ENCODE peak calls at places on chromosomes 1 and 21, in four cellular contexts. S is stimulated activated CD4-positive, alpha-beta T cell treated with anti-CD3 and anti-CD28 coated beads, Interleukin-2, amount 100 ng/mL, for 48 hours; O is T1000; H is NCI-H2081. R is an unnamed sample.

GRCh38 chr1:47181955-47182680 is 7.7 kb downstream of the PDZK1IP1 start:
- DNase-seq in S (no peak), H (no peak), O (no peak), R (no peak)

GRCh38 chr1:21329209-21329844 is 39.1 kb upstream of the ECE1 start:
- DNase-seq in S (no peak), H (no peak), O (no peak), R (no peak)

GRCh38 chr1:43439121-43439581 is 14.6 kb downstream of the HYI start:
- DNase-seq in S (no peak), H (no peak), O (no peak), R (no peak)

GRCh38 chr1:10900265-10900651 is 103.8 kb upstream of the CASZ1 start:
- DNase-seq in H (no peak), O (no peak), S (no peak), R (no peak)

GRCh38 chr1:115237507-115237906 is 100.5 kb downstream of the NGF start:
- DNase-seq in O (peak), S (no peak), H (no peak), R (no peak)

GRCh38 chr1:200751717-200752116 is 13.0 kb downstream of the CAMSAP2 start:
- DNase-seq in O (no peak), S (no peak), H (no peak), R (no peak)

GRCh38 chr1:56000424-56000823 is 578.9 kb downstream of the PLPP3 start:
- DNase-seq in S (no peak), H (no peak), O (no peak), R (no peak)

GRCh38 chr1:155185783-155186265 is 12.2 kb downstream of the TRIM46 start:
- DNase-seq in S (no peak), H (no peak), O (no peak), R (no peak)

GRCh38 chr1:24905355-24905978 is 24.6 kb downstream of the RUNX3 start:
- DNase-seq in O (no peak), S (no peak), H (no peak), R (no peak)

GRCh38 chr1:245621589-245621988 is 466.8 kb downstream of the KIF26B start:
- DNase-seq in O (no peak), S (no peak), H (peak), R (no peak)

GRCh38 chr1:22709891-22710687 is 550 bp upstream of the EPHB2 start:
- DNase-seq in S (no peak), H (peak), O (peak), R (peak)

GRCh38 chr1:164780863-164781262 is 221.9 kb downstream of the PBX1 start:
- DNase-seq in S (no peak), O (peak), H (no peak), R (no peak)

GRCh38 chr21:37450385-37451044 is 83.9 kb downstream of the DYRK1A start:
- DNase-seq in O (no peak), H (no peak), S (no peak), R (peak)

GRCh38 chr1:41280189-41281032 is 38.3 kb upstream of the SCMH1 start:
- DNase-seq in S (no peak), H (no peak), O (no peak), R (no peak)

GRCh38 chr1:182392045-182393028 is 747 bp upstream of the GLUL start:
- DNase-seq in H (peak), S (no peak), O (no peak), R (no peak)

GRCh38 chr1:44881011-44881632 is 38.1 kb upstream of the PTCH2 start:
- DNase-seq in H (no peak), O (no peak), S (no peak), R (no peak)

GRCh38 chr1:226308166-226308722 is 720 bp downstream of the LIN9 start:
- DNase-seq in S (peak), H (peak), O (no peak), R (no peak)

GRCh38 chr1:183733610-183734219 is 71.2 kb upstream of the RGL1 start:
- DNase-seq in S (no peak), O (no peak), H (no peak), R (no peak)

GRCh38 chr1:23854568-23854967 is 13.5 kb downstream of the FUCA1 start:
- DNase-seq in H (no peak), S (no peak), O (no peak), R (no peak)

R was measured in HS-27A.